ENCODE peak calls at places on chromosomes 3 and 15, in ten cellular contexts. W is endothelial cell; A is EH; Y is activated T-helper 1 cell treated with anti-CD3 and anti-CD28 coated beads, Interleukin-2, amount 50 U/mL, for 16 hours; U is progenitor cell of endocrine pancreas; V is NCI-H345; X is AG09309; B is globus pallidus; T is kidney tubule cell; Q is C1 segment of cervical spinal cord. I is an unnamed sample.

GRCh38 chr3:164375538-164375937 is 702.8 kb downstream of the SI start:
- DNase-seq in W (no peak), A (no peak), Y (no peak), U (no peak), V (no peak), X (peak), B (no peak), T (no peak), Q (no peak), I (peak)

GRCh38 chr3:13096356-13096755 is 23.1 kb upstream of the IQSEC1 start:
- DNase-seq in W (no peak), A (no peak), Y (no peak), U (no peak), V (no peak), X (no peak), B (no peak), T (no peak), Q (no peak), I (no peak)

GRCh38 chr3:40782086-40782721 is 257.4 kb downstream of the ZNF621 start:
- DNase-seq in W (no peak), A (no peak), Y (no peak), U (no peak), V (no peak), X (no peak), B (no peak), T (peak), Q (no peak), I (no peak)

GRCh38 chr15:99054892-99055291 is 47.3 kb upstream of the PGPEP1L start:
- DNase-seq in W (no peak), A (no peak), Y (no peak), U (no peak), V (no peak), X (no peak), B (no peak), T (no peak), Q (no peak), I (no peak)

GRCh38 chr15:53482055-53482454 is 277.4 kb downstream of the WDR72 start:
- DNase-seq in W (no peak), A (no peak), Y (no peak), U (no peak), V (no peak), X (no peak), B (no peak), T (no peak), Q (no peak), I (no peak)

GRCh38 chr3:70916375-70917055 is 604.1 kb upstream of the MDFIC2 start:
- DNase-seq in W (no peak), A (peak), Y (no peak), U (no peak), V (peak), X (no peak), B (no peak), T (peak), Q (no peak), I (no peak)

GRCh38 chr15:32817570-32817969 is 99.8 kb downstream of the GREM1 start:
- DNase-seq in W (no peak), A (no peak), Y (no peak), U (no peak), V (no peak), X (no peak), B (no peak), T (no peak), Q (no peak), I (no peak)

GRCh38 chr3:13927295-13927694 is 47.4 kb upstream of the WNT7A start:
- DNase-seq in W (no peak), A (peak), Y (no peak), U (no peak), V (no peak), X (no peak), B (no peak), T (no peak), Q (no peak), I (no peak)

GRCh38 chr3:175605851-175606250 is 746.7 kb downstream of the NAALADL2 start:
- DNase-seq in W (no peak), A (no peak), Y (no peak), U (no peak), V (no peak), X (no peak), B (peak), T (no peak), Q (no peak), I (no peak)

GRCh38 chr3:178385280-178385952 is 150.8 kb upstream of the KCNMB2 start:
- DNase-seq in W (peak), A (peak), Y (no peak), U (no peak), V (peak), X (no peak), B (peak), T (peak), Q (no peak), I (peak)

GRCh38 chr3:162601101-162601670 is 1104.6 kb downstream of the OTOL1 start:
- DNase-seq in W (no peak), A (no peak), Y (no peak), U (no peak), V (no peak), X (no peak), B (no peak), T (peak), Q (no peak), I (no peak)

GRCh38 chr3:50381315-50381714 is 22.0 kb upstream of the TMEM115 start:
- DNase-seq in W (no peak), A (no peak), Y (no peak), U (no peak), V (no peak), X (no peak), B (no peak), T (no peak), Q (no peak), I (no peak)

GRCh38 chr3:10173926-10174435 is 9.3 kb downstream of the IRAK2 start:
- DNase-seq in W (no peak), A (peak), Y (no peak), U (no peak), V (no peak), X (peak), B (peak), T (peak), Q (no peak), I (peak)

GRCh38 chr15:90013503-90013937 is 12.4 kb downstream of the ZNF710 start:
- DNase-seq in W (no peak), A (no peak), Y (no peak), U (no peak), V (no peak), X (no peak), B (no peak), T (no peak), Q (no peak), I (no peak)

GRCh38 chr3:122316368-122316767 is 8.7 kb upstream of the CSTA start:
- DNase-seq in W (no peak), A (no peak), Y (no peak), U (no peak), V (no peak), X (no peak), B (no peak), T (no peak), Q (no peak), I (no peak)

GRCh38 chr15:32861741-32862140 is 143.9 kb downstream of the GREM1 start:
- DNase-seq in W (no peak), A (peak), Y (no peak), U (no peak), V (no peak), X (peak), B (peak), T (peak), Q (no peak), I (peak)

GRCh38 chr3:117589454-117589853 is 879.9 kb downstream of the TUSC7 start:
- DNase-seq in W (no peak), A (peak), Y (no peak), U (no peak), V (peak), X (no peak), B (peak), T (no peak), Q (no peak), I (peak)

GRCh38 chr3:118991775-118992174 is 42.9 kb downstream of the IGSF11 start:
- DNase-seq in W (no peak), A (no peak), Y (no peak), U (no peak), V (no peak), X (no peak), B (peak), T (peak), Q (no peak), I (no peak)

GRCh38 chr3:22474706-22475470 is 723.9 kb upstream of the ZNF385D start:
- DNase-seq in W (no peak), A (peak), Y (no peak), U (no peak), V (no peak), X (peak), B (no peak), T (peak), Q (no peak), I (peak)

GRCh38 chr3:27976933-27977332 is 254.8 kb upstream of the EOMES start:
- DNase-seq in W (no peak), A (peak), Y (no peak), U (no peak), V (no peak), X (peak), B (no peak), T (peak), Q (no peak), I (peak)

GRCh38 chr15:55394694-55395093 is 13.5 kb downstream of the CCPG1 start:
- DNase-seq in W (no peak), A (no peak), Y (no peak), U (no peak), V (no peak), X (no peak), B (no peak), T (no peak), Q (no peak), I (peak)

GRCh38 chr3:111800472-111800871 is 58.6 kb upstream of the PHLDB2 start:
- DNase-seq in W (no peak), A (no peak), Y (no peak), U (no peak), V (no peak), X (no peak), B (no peak), T (no peak), Q (no peak), I (no peak)

GRCh38 chr3:48621461-48621869 is at the start of gene TMEM89:
- DNase-seq in W (no peak), A (no peak), Y (no peak), U (no peak), V (no peak), X (no peak), B (no peak), T (no peak), Q (no peak), I (no peak)

GRCh38 chr15:74808073-74808839 is 4.4 kb upstream of the LMAN1L start:
- DNase-seq in W (no peak), A (peak), Y (no peak), U (no peak), V (no peak), X (no peak), B (no peak), T (peak), Q (no peak), I (no peak)

GRCh38 chr15:80512729-80513670 is 108.8 kb downstream of the ARNT2 start:
- DNase-seq in W (no peak), A (peak), Y (no peak), U (no peak), V (peak), X (no peak), B (no peak), T (peak), Q (no peak), I (peak)

GRCh38 chr3:113275876-113276580 is 64.7 kb downstream of the BOC start:
- DNase-seq in W (no peak), A (peak), Y (no peak), U (no peak), V (peak), X (peak), B (peak), T (peak), Q (no peak), I (peak)

GRCh38 chr3:131328739-131329138 is 52.8 kb upstream of the NUDT16 start:
- DNase-seq in W (no peak), A (no peak), Y (no peak), U (no peak), V (no peak), X (no peak), B (no peak), T (no peak), Q (no peak), I (no peak)

GRCh38 chr15:36936652-36937051 is 163.7 kb downstream of the MEIS2 start:
- DNase-seq in W (no peak), A (peak), Y (no peak), U (no peak), V (no peak), X (peak), B (no peak), T (no peak), Q (no peak), I (peak)

GRCh38 chr3:181403876-181404660 is 307.7 kb upstream of the SOX2 start:
- DNase-seq in W (no peak), A (no peak), Y (no peak), U (no peak), V (no peak), X (no peak), B (no peak), T (no peak), Q (no peak), I (no peak)

GRCh38 chr3:10521772-10522441 is 16.5 kb upstream of the ATP2B2 start:
- DNase-seq in W (no peak), A (no peak), Y (no peak), U (no peak), V (no peak), X (no peak), B (no peak), T (no peak), Q (no peak), I (no peak)

GRCh38 chr15:78808550-78808949 is 2.7 kb downstream of the ADAMTS7 start:
- DNase-seq in W (no peak), A (peak), Y (no peak), U (no peak), V (no peak), X (no peak), B (no peak), T (peak), Q (no peak), I (no peak)

GRCh38 chr3:129238945-129239705 is 10.3 kb upstream of the COPG1 start:
- DNase-seq in W (no peak), A (peak), Y (no peak), U (no peak), V (no peak), X (peak), B (no peak), T (no peak), Q (no peak), I (peak)

GRCh38 chr15:40569139-40569953 is at the start of gene RPUSD2:
- DNase-seq in W (peak), A (peak), Y (peak), U (peak), V (peak), X (peak), B (peak), T (peak), Q (peak), I (peak)

GRCh38 chr3:77835916-77836315 is 796.0 kb downstream of the ROBO2 start:
- DNase-seq in W (no peak), A (peak), Y (no peak), U (no peak), V (no peak), X (peak), B (no peak), T (no peak), Q (no peak), I (peak)

GRCh38 chr3:111717601-111718000 is 122.5 kb upstream of the ZBED2 start:
- DNase-seq in W (peak), A (peak), Y (peak), U (peak), V (peak), X (peak), B (peak), T (peak), Q (no peak), I (peak)

GRCh38 chr15:85950101-85950500 is 129.6 kb upstream of the AGBL1 start:
- DNase-seq in W (no peak), A (no peak), Y (no peak), U (no peak), V (no peak), X (no peak), B (no peak), T (no peak), Q (no peak), I (no peak)

GRCh38 chr15:101014276-101014675 is 95.1 kb downstream of the LRRK1 start:
- DNase-seq in W (no peak), A (no peak), Y (no peak), U (no peak), V (no peak), X (no peak), B (no peak), T (no peak), Q (no peak), I (no peak)